ENCODE peak calls at places on chromosomes 4 and X, in four cellular contexts. D is HepG2, O is H1, X is GM12878. H is an unnamed sample.

GRCh38 chr4:97103252-97103651 is 1040.0 kb downstream of the STPG2 start:
- DNase-seq in X (no peak), O (no peak), D (no peak), H (no peak)

GRCh38 chr4:149885896-149886295 is 70.3 kb upstream of the IQCM start:
- DNase-seq in X (no peak), O (no peak), D (no peak), H (no peak)

GRCh38 chr4:89860971-89861370 is 24.0 kb upstream of the SNCA start:
- DNase-seq in X (no peak), D (no peak), O (no peak), H (no peak)

GRCh38 chrX:69163936-69164741 is 1.1 kb downstream of the PJA1 start:
- DNase-seq in X (no peak), O (no peak), D (no peak), H (peak)

GRCh38 chrX:124217289-124218251 is 114.9 kb upstream of the TEX13D start:
- DNase-seq in X (no peak), D (peak), O (no peak), H (no peak)

GRCh38 chr4:2691313-2691712 is 64.8 kb downstream of the TNIP2 start:
- DNase-seq in X (no peak), D (no peak), O (no peak), H (no peak)

GRCh38 chr4:89746377-89746776 is 90.6 kb downstream of the SNCA start:
- DNase-seq in D (no peak), X (no peak), O (no peak), H (no peak)

GRCh38 chrX:113522814-113523213 is 682.2 kb upstream of the AMOT start:
- DNase-seq in O (no peak), D (no peak), X (peak), H (no peak)

GRCh38 chr4:85607624-85608023 is 132.7 kb downstream of the ARHGAP24 start:
- DNase-seq in X (peak), D (no peak), O (no peak), H (no peak)

GRCh38 chr4:16844796-16845586 is 53.5 kb downstream of the LDB2 start:
- DNase-seq in X (no peak), O (no peak), D (peak), H (no peak)

GRCh38 chr4:8725071-8725841 is 132.7 kb downstream of the CPZ start:
- DNase-seq in D (no peak), O (no peak), X (no peak), H (no peak)

GRCh38 chrX:132958086-132958703 is at the start of gene HS6ST2:
- DNase-seq in X (no peak), O (no peak), D (no peak), H (no peak)

GRCh38 chr4:147378780-147379179 is 102.1 kb upstream of the EDNRA start:
- DNase-seq in X (no peak), D (no peak), O (peak), H (no peak)

GRCh38 chrX:148784137-148784536 is 283.7 kb downstream of the AFF2 start:
- DNase-seq in D (no peak), O (no peak), X (no peak), H (no peak)

GRCh38 chr4:79034544-79034943 is 95.3 kb upstream of the PAQR3 start:
- DNase-seq in D (no peak), X (no peak), O (no peak), H (no peak)

GRCh38 chr4:102612824-102613366 is 111.7 kb downstream of the NFKB1 start:
- DNase-seq in O (no peak), X (no peak), D (no peak), H (no peak)

GRCh38 chr4:181503800-181504364 is 739.3 kb upstream of the TENM3 start:
- DNase-seq in O (no peak), X (no peak), D (no peak), H (no peak)

GRCh38 chr4:181968371-181968770 is 274.8 kb upstream of the TENM3 start:
- DNase-seq in X (no peak), O (no peak), D (no peak), H (no peak)

GRCh38 chr4:95545526-95545925 is 3.2 kb downstream of the UNC5C start:
- DNase-seq in X (no peak), O (no peak), D (no peak), H (no peak)

GRCh38 chr4:80407246-80407645 is 71.7 kb downstream of the CFAP299 start:
- DNase-seq in D (no peak), X (no peak), O (no peak), H (no peak)

GRCh38 chr4:186557486-186557885 is 2.1 kb upstream of the MTNR1A start:
- DNase-seq in D (no peak), X (no peak), O (no peak), H (no peak)

GRCh38 chrX:110723844-110724243 is 71.8 kb downstream of the CHRDL1 start:
- DNase-seq in D (no peak), X (no peak), O (no peak), H (no peak)

GRCh38 chr4:100391913-100392312 is 125.9 kb downstream of the EMCN start:
- DNase-seq in D (no peak), X (no peak), O (no peak), H (no peak)

DNA sequence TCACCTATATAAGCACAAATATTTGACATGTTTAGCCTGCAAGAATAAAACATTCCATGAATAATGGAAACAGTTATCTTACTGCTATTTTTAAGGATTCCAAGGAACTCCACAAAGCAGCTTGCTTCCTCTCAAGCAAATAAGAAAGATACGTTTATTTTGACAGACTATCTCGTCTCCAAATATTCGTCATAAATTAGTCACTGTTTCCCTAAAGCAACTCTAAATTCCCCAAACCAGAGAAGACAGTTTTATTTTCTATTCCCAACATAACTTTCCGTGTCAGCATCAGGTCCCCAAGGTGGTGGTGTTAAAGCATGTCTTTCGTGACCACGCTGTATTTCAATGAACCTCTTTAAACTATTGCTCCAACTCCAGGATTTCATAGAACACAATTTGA is 24.3 kb upstream of the DKK2 start:
- DNase-seq in D (no peak), O (no peak), X (no peak), H (no peak)
- TF ChIP-seq ATF2 in D (no peak), O (no peak), X (no peak), H (no peak)

GRCh38 chr4:4865705-4866123 is 6.2 kb downstream of the MSX1 start:
- DNase-seq in O (no peak), X (no peak), D (no peak), H (no peak)

GRCh38 chr4:4866124-4866832 is 6.8 kb downstream of the MSX1 start:
- DNase-seq in O (no peak), D (no peak), X (no peak), H (no peak)

GRCh38 chr4:4864940-4865704 is 5.7 kb downstream of the MSX1 start:
- DNase-seq in D (no peak), X (no peak), O (no peak), H (no peak)

GRCh38 chr4:4862665-4863482 is 3.4 kb downstream of the MSX1 start:
- DNase-seq in X (no peak), O (no peak), D (no peak), H (no peak)

GRCh38 chr4:4864443-4864939 is 5.0 kb downstream of the MSX1 start:
- DNase-seq in D (no peak), X (no peak), O (no peak), H (no peak)
- TF ChIP-seq EZH2 in D (no peak), X (no peak), O (peak), H (no peak)

GRCh38 chr4:144181386-144181785 is 40.9 kb upstream of the GYPA start:
- DNase-seq in D (no peak), X (no peak), O (no peak), H (no peak)

GRCh38 chr4:144179152-144179739 is 38.7 kb upstream of the GYPA start:
- DNase-seq in X (no peak), D (no peak), O (no peak), H (no peak)

GRCh38 chr4:144176476-144176875 is 36.0 kb upstream of the GYPA start:
- DNase-seq in X (no peak), D (no peak), O (no peak), H (no peak)

GRCh38 chr4:144174401-144175067 is 34.0 kb upstream of the GYPA start:
- DNase-seq in D (peak), O (no peak), X (peak), H (peak)

GRCh38 chr4:144178414-144178813 is 37.9 kb upstream of the GYPA start:
- DNase-seq in D (no peak), O (no peak), X (no peak), H (no peak)
- TF ChIP-seq ATF2 in D (no peak), O (no peak), X (no peak), H (no peak)

GRCh38 chrX:72029473-72030411 is 102.0 kb downstream of the RTL5 start:
- DNase-seq in D (peak), O (no peak), X (no peak), H (no peak)

GRCh38 chrX:72026341-72027023 is 105.2 kb downstream of the RTL5 start:
- DNase-seq in O (no peak), D (no peak), X (no peak), H (no peak)

GRCh38 chrX:72027024-72027913 is 104.4 kb downstream of the RTL5 start:
- DNase-seq in X (no peak), D (no peak), O (no peak), H (no peak)

GRCh38 chrX:72028701-72029470 is 102.8 kb downstream of the RTL5 start:
- DNase-seq in O (no peak), D (no peak), X (no peak), H (no peak)

GRCh38 chrX:72027914-72028307 is 103.8 kb downstream of the RTL5 start:
- DNase-seq in X (no peak), O (no peak), D (no peak), H (no peak)
- TF ChIP-seq EZH2 in X (no peak), O (no peak), D (no peak), H (no peak)

GRCh38 chrX:102833136-102833535 is 103.9 kb upstream of the RAB40AL start:
- DNase-seq in X (no peak), O (no peak), D (no peak), H (no peak)
- TF ChIP-seq ATF2 in X (no peak), O (no peak), D (no peak), H (no peak)

GRCh38 chr4:84582988-84583870 is at the start of gene CDS1:
- DNase-seq in O (no peak), X (no peak), D (no peak), H (peak)
- TF ChIP-seq EZH2 in O (no peak), X (peak), D (no peak), H (peak)

DNA sequence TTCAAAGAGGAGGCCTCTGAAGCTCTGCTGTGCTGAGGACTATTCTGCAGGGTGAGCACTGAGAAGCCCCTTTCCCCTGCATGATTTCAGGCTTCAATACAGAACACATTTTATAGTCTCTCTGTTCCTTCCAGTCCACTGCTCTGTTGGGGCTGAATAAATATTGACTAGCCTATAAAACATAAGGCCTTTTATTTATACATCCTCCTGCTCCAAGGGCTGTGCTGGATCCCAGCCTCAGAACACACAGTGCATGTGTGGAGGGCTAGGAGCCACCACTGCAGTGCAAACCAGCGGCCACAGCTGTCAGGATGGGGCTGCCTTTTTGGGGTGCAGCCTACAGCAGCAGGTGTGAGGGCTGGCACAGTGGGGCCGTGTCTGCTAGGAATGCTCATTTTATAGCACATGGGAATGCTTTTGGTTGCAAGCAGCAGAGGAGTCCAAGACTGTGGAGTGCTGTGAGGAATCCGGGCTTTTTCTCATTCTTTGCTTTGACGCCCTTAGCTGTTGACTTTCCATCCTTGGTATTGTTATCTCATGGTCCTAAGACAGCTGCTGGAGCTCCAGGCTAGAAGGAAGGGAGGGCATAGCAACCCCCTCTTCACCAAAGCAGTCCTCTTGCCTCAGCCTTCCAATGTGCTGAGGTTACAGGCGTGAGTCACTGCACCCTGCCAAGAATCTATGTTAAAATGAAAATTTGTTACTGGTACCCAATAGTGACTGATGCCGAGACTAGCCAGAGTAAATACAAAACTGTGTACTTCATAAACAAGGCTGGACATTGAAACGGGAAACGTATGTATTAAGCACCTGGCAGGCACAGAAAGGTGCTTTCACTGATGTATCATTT is 334.3 kb upstream of the GATB start:
- DNase-seq in X (no peak), D (no peak), O (no peak), H (no peak)
- TF ChIP-seq ATF2 in X (no peak), D (no peak), O (no peak), H (no peak)

GRCh38 chr4:4225915-4226605 is 669 bp downstream of the OTOP1 start:
- DNase-seq in X (no peak), D (no peak), O (no peak), H (no peak)
- TF ChIP-seq EZH2 in X (no peak), D (no peak), O (peak), H (no peak)

DNA sequence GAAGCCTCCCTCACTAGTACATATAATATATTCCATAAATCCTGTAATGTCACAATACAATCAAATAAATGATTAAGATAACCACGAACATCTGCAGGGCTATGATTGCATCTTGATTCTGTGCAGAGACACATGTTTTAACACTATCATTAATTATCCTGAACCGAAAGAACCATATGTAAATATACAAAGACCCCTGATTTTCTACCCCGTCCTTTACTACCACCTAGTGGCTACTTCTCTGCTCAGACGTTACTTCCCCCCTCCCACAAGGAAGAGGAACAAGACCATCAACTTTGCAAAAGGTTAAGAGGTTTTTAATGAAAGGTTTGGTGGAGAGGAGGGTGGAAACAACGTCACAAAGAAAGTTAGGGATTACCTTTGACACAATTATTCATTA is 134.0 kb downstream of the COL4A6 start:
- DNase-seq in X (no peak), D (no peak), O (no peak), H (peak)
- TF ChIP-seq ATF2 in X (no peak), D (no peak), O (no peak), H (no peak)

H was measured in K562.